ENCODE peak calls at places on chromosomes 4 and X, in eight cellular contexts. J is T-helper 2 cell; O is GM23248; E is stimulated activated CD4-positive, alpha-beta T cell treated with anti-CD3 and anti-CD28 coated beads, Interleukin-2, amount 100 ng/mL, for 24 hours; S is GM23338; X is CD8-positive, alpha-beta T cell; H is ureter; P is cardiac fibroblast. Q is an unnamed sample.

GRCh38 chr4:3317011-3317655 is 24.3 kb downstream of the RGS12 start:
- DNase-seq in J (no peak), O (no peak), E (peak; percentile 8), S (no peak), X (no peak), H (peak; percentile 36), P (no peak), Q (no peak)

GRCh38 chrX:37993857-37994619 is 12.3 kb upstream of the SYTL5 start:
- DNase-seq in J (no peak), O (no peak), E (no peak), S (peak; percentile 97), X (no peak), H (no peak), P (no peak), Q (no peak)

GRCh38 chr4:105306158-105306781 is 159.6 kb downstream of the TET2 start:
- DNase-seq in J (no peak), O (peak; percentile 2), E (peak; percentile 68), S (no peak), X (no peak), H (no peak), P (peak; percentile 38), Q (peak; percentile 71)

GRCh38 chrX:121642415-121642814 is 595.0 kb downstream of the GLUD2 start:
- DNase-seq in J (no peak), O (peak; percentile 33), E (no peak), S (no peak), X (no peak), H (no peak), P (peak; percentile 12), Q (no peak)

GRCh38 chr4:30386266-30386895 is 333.8 kb upstream of the PCDH7 start:
- DNase-seq in J (no peak), O (peak; percentile 20), E (no peak), S (no peak), X (no peak), H (no peak), P (peak; percentile 46), Q (no peak)

GRCh38 chr4:1404573-1405248 is 1.5 kb downstream of the NKX1-1 start:
- DNase-seq in J (no peak), O (no peak), E (no peak), S (peak; percentile 58), X (no peak), H (no peak), P (no peak), Q (no peak)

GRCh38 chr4:95361696-95361965 is 187.1 kb downstream of the UNC5C start:
- DNase-seq in J (no peak), O (no peak), E (no peak), S (no peak), X (no peak), H (no peak), P (no peak), Q (no peak)

GRCh38 chrX:54798137-54798536 is at the start of gene ITIH6:
- DNase-seq in J (no peak), O (no peak), E (no peak), S (no peak), X (no peak), H (no peak), P (no peak), Q (no peak)

GRCh38 chr4:116796022-116796421 is 289.4 kb downstream of the TRAM1L1 start:
- DNase-seq in J (no peak), O (no peak), E (no peak), S (peak; percentile 64), X (no peak), H (no peak), P (no peak), Q (no peak)

GRCh38 chr4:89298788-89299152 is 8.8 kb downstream of the GPRIN3 start:
- DNase-seq in J (no peak), O (peak; percentile 66), E (no peak), S (no peak), X (peak; percentile 18), H (no peak), P (peak; percentile 63), Q (no peak)

GRCh38 chr4:10032625-10033024 is 11.3 kb upstream of the SLC2A9 start:
- DNase-seq in J (no peak), O (peak; percentile 90), E (no peak), S (no peak), X (no peak), H (no peak), P (peak; percentile 93), Q (no peak)

Q was measured in stimulated activated naive CD4-positive, alpha-beta T cell treated with Interleukin-2 at 50 U/mL for 16 hours.